ENCODE peak calls at places on chromosomes 7 and 10, in four cellular contexts. P is neural progenitor cell, X is GM06990, F is ascending aorta. G is an unnamed sample.

GRCh38 chr10:113441220-113441619 is 111.6 kb upstream of the HABP2 start:
- DNase-seq in P (peak), X (no peak), F (no peak), G (no peak)

GRCh38 chr10:14184841-14185500 is 145.8 kb downstream of the FRMD4A start:
- DNase-seq in P (peak), X (peak), F (no peak), G (peak)

GRCh38 chr10:63210611-63211196 is 77.6 kb downstream of the NRBF2 start:
- DNase-seq in P (no peak), X (peak), F (no peak), G (no peak)

GRCh38 chr10:24310104-24310503 is 101.2 kb downstream of the KIAA1217 start:
- DNase-seq in P (no peak), X (no peak), F (no peak), G (no peak)

GRCh38 chr7:96131525-96131924 is 190.4 kb downstream of the SLC25A13 start:
- DNase-seq in P (peak), X (no peak), F (no peak), G (peak)

GRCh38 chr7:121473645-121474300 is 77.7 kb upstream of the FAM3C start:
- DNase-seq in P (no peak), X (no peak), F (no peak), G (peak)

GRCh38 chr10:7045891-7046599 is 364.8 kb downstream of the SFMBT2 start:
- DNase-seq in P (no peak), X (peak), F (no peak), G (no peak)

GRCh38 chr7:929311-929711 is 25.2 kb downstream of the ADAP1 start:
- DNase-seq in P (no peak), X (no peak), F (no peak), G (no peak)

GRCh38 chr10:21427804-21428481 is 97.5 kb downstream of the SKIDA1 start:
- DNase-seq in P (no peak), X (peak), F (no peak), G (no peak)

GRCh38 chr7:55050286-55050685 is 31.5 kb downstream of the EGFR start:
- DNase-seq in P (no peak), X (no peak), F (no peak), G (no peak)

GRCh38 chr7:74462707-74463100 is 9.0 kb downstream of the GTF2IRD1 start:
- DNase-seq in P (no peak), X (peak), F (no peak), G (no peak)

GRCh38 chr10:90893190-90893589 is 21.4 kb downstream of the RPP30 start:
- DNase-seq in P (no peak), X (no peak), F (no peak), G (no peak)

GRCh38 chr7:55444786-55445185 is 79.6 kb downstream of the LANCL2 start:
- DNase-seq in P (no peak), X (no peak), F (no peak), G (no peak)

GRCh38 chr7:6559896-6560295 is 8.6 kb upstream of the GRID2IP start:
- DNase-seq in P (no peak), X (no peak), F (no peak), G (no peak)

GRCh38 chr10:13090289-13090688 is 9.7 kb upstream of the OPTN start:
- DNase-seq in P (no peak), X (no peak), F (no peak), G (no peak)
- H3K4me3 ChIP-seq in P (no peak), X (no peak), F (no peak), G (no peak)

DNA sequence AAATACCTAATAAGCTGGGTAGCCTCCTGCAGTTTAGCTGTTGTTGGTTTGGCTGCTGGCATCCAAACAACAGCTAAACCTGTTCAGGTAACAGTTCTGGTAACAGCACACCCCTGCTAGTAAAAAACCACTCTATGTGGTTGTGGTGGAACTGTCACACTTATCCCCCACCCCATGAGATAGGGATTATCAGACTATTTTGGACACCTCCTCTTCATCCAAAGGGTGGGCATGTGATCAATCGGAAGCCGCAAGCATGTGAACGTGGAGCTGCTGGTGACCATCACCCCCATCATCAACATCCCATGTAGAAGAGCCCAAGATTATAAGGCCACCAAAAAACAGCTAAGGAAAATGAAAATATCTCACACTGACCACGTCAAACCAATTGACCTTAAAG is 2.5 kb downstream of the MTPAP start:
- DNase-seq in P (no peak), X (no peak), F (no peak), G (no peak)
- H3K4me3 ChIP-seq in P (no peak), X (no peak), F (no peak), G (peak)

DNA sequence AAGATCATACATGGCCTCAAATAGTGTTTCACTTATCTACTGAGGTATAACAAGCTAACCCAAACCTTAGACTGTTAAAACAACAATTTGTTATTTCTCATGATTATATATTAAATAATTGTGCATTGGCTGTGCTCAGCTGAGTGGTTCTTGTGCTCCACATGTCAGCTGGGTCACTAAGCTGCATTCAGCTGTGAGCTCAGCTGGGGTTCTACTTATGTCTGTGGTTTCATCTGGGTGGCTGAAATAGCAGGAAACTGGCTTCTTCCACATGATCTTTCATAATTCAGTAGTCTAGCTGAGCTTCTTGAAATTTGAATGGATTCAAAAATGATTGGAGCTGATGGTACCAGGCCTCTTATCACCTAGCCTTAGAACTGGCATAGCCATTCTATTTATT is 181.8 kb upstream of the CSTF2T start:
- DNase-seq in P (no peak), X (no peak), F (no peak), G (no peak)
- H3K4me3 ChIP-seq in P (no peak), X (no peak), F (no peak), G (no peak)

DNA sequence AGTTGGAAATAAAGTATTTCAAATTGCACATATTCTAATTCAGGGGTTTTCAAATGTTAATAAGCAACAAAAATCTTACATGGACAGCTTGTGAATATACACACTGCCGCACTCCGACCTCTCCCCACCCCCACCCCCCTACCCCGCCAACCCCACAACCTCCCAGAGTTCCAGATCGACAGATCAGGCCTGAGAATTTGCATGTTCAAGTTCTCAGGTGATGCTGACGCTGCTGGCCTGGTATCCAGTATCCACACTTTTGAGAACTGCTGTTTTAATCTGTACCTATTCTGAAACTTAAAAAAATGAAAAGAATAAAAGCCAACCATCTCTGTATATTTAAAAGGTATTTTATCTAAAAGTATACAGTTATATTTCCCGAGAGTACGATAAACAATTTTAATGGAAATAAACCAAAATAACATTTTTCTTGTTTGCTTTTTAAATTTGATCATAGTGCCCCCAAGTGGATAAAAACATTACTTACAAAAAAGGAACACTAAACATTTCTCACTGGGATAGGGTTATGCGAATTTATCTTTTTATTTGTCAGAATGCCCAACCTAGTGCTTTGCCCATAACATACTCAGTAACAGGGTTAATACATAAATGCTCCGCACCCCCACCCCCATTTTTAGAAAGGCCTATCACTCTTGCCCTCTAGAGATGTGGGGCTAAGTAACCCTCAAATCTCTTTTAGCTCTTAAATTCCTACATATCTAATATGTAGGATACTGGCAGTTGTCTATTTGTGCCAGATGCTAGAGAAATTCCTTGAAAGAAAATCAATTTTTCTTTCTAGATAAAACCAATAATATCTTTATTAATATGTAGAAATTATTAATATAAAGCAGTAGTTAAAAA is 166.3 kb downstream of the RNF133 start:
- DNase-seq in P (peak), X (no peak), F (no peak), G (peak)
- H3K4me3 ChIP-seq in P (no peak), X (no peak), F (no peak), G (no peak)

DNA sequence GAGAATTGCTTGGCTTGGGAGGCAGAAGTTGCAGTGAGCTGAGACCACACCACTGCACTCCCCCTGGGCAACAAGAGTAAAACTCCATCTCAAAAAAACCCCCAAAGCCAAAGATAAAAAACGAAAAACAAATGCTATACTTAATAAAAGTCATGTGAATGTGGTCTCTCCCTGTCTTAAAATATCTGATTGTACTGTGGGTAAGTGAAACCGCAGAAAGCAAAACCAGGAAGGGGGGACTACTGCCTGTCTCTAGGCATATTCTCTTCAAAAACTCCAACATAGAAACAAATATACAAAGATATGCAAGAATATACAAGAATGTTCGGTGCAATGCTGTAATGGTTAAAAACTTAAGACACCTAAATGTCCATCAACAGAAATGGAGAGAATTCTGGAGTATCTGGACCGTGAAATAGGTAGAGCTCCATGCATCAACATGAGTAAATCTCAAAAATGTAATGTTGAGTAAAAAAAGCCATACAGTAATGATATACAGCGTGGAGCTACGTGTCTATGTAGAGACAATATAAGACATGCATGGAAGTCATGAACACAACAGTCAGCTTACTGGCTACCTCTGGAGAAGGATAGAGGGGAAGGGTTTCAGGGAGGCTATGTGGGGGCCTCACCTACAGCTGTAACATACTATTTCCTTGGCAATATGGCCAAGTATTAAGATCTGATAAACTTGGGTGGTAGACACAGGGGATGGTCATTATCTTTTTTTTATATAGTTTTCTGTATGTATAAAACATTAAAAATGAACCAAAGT is 2.1 kb downstream of the ZNF394 start:
- DNase-seq in P (no peak), X (no peak), F (no peak), G (no peak)
- H3K4me3 ChIP-seq in P (peak), X (peak), F (peak), G (peak)

GRCh38 chr10:69182005-69182404 is 2.0 kb downstream of the SUPV3L1 start:
- DNase-seq in P (no peak), X (no peak), F (no peak), G (no peak)
- H3K4me3 ChIP-seq in P (peak), X (no peak), F (no peak), G (no peak)

DNA sequence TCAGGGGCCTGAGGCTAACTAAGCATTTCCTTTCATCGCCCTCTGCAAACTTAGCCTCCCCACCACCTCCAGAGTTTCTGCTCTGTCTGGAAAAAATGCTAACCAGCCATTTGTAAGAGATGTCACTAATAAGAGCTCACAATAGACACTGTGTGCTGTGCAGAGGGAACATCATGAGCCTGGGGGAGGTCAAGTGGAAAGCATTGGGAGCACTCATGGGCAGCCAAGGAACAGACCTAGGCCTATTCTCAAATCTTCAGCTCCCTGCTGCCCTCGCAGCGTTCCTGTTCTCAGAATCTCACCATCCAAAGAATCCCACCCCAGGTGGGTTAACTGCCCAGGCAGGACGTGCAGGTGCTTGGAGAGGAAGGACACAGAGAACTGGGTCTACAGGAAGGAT is 27.1 kb upstream of the GPAM start:
- DNase-seq in P (no peak), X (no peak), F (no peak), G (no peak)
- H3K4me3 ChIP-seq in P (no peak), X (no peak), F (no peak), G (no peak)

GRCh38 chr7:117640465-117640864 is 160.6 kb downstream of the CFTR start:
- DNase-seq in P (no peak), X (no peak), F (no peak), G (no peak)
- H3K4me3 ChIP-seq in P (no peak), X (no peak), F (no peak), G (no peak)

DNA sequence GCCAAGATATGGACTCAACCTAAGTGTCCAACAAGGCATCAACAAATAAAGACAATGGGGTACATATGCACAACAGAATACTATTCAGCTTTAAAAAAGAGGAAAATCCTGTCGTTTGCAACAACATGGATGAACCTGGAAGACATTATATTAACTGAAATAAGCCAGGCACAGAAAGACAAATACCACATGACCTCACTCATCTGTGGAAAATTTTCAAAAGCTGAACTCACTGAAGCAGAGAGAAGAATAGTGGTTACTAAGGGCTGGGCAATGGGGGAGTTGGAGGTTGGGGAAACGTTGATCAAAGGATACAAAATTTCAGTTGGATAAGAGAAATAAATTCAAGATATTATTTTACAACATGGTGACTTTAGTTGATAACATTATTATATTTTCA is 221.4 kb upstream of the PITRM1 start:
- DNase-seq in P (no peak), X (no peak), F (no peak), G (no peak)
- H3K4me3 ChIP-seq in P (no peak), X (no peak), F (no peak), G (no peak)

G was measured in endodermal cell.